ENCODE peak calls at places on chromosomes 7 and 10, in five cellular contexts. J is G401; Q is stimulated activated CD4-positive, alpha-beta T cell treated with anti-CD3 and anti-CD28 coated beads, Interleukin-4, amount 100 ng/mL, for 24 hours; Y is GM04503; G is DMS79. P is an unnamed sample.

GRCh38 chr7:21722371-21722770 is 179.5 kb downstream of the DNAH11 start:
- DNase-seq in J (no peak), Q (no peak), Y (no peak), G (no peak), P (no peak)

GRCh38 chr10:20334559-20334958 is 518.3 kb downstream of the PLXDC2 start:
- DNase-seq in J (no peak), Q (no peak), Y (no peak), G (no peak), P (no peak)

GRCh38 chr10:48273741-48274140 is 755 bp downstream of the FRMPD2 start:
- DNase-seq in J (no peak), Q (no peak), Y (no peak), G (no peak), P (no peak)

GRCh38 chr10:62258926-62259325 is 9.7 kb downstream of the RTKN2 start:
- DNase-seq in J (no peak), Q (no peak), Y (no peak), G (no peak), P (no peak)

GRCh38 chr10:103450201-103450695 is 1.9 kb downstream of the CALHM2 start:
- DNase-seq in J (no peak), Q (no peak), Y (no peak), G (no peak), P (no peak)

GRCh38 chr7:157515342-157516041 is 178.7 kb downstream of the DNAJB6 start:
- DNase-seq in J (no peak), Q (no peak), Y (no peak), G (no peak), P (no peak)

GRCh38 chr7:41930538-41931262 is 227.8 kb upstream of the INHBA start:
- DNase-seq in J (no peak), Q (no peak), Y (no peak), G (no peak), P (no peak)

GRCh38 chr10:86373828-86374227 is 7.2 kb upstream of the GRID1 start:
- DNase-seq in J (no peak), Q (no peak), Y (no peak), G (no peak), P (no peak)

GRCh38 chr10:127149613-127150081 is 46.7 kb downstream of the INSYN2A start:
- DNase-seq in J (no peak), Q (no peak), Y (no peak), G (no peak), P (peak; percentile 10)

GRCh38 chr10:98338896-98339295 is 70.9 kb upstream of the LOXL4 start:
- DNase-seq in J (peak; percentile 8), Q (no peak), Y (no peak), G (no peak), P (no peak)

GRCh38 chr7:1950623-1951523 is 280.8 kb downstream of the ELFN1 start:
- DNase-seq in J (peak; percentile 47), Q (no peak), Y (no peak), G (peak; percentile 14), P (no peak)

GRCh38 chr10:121709674-121710073 is 111.4 kb upstream of the FGFR2 start:
- DNase-seq in J (no peak), Q (no peak), Y (no peak), G (no peak), P (peak; percentile 92)

GRCh38 chr7:114548081-114548480 is 133.5 kb downstream of the FOXP2 start:
- DNase-seq in J (no peak), Q (no peak), Y (no peak), G (no peak), P (no peak)

GRCh38 chr10:89090760-89091455 is 100.3 kb downstream of the FAS start:
- DNase-seq in J (no peak), Q (no peak), Y (peak; percentile 67), G (no peak), P (peak; percentile 64)

GRCh38 chr10:122151121-122151694 is 119.9 kb upstream of the BTBD16 start:
- DNase-seq in J (no peak), Q (no peak), Y (no peak), G (no peak), P (no peak)

GRCh38 chr7:45957721-45958120 is 36.6 kb upstream of the IGFBP3 start:
- DNase-seq in J (no peak), Q (no peak), Y (no peak), G (no peak), P (no peak)

GRCh38 chr10:132508497-132509443 is 28.8 kb upstream of the INPP5A start:
- DNase-seq in J (peak; percentile 36), Q (no peak), Y (no peak), G (no peak), P (no peak)

GRCh38 chr10:124680675-124681074 is 63.5 kb downstream of the FAM53B start:
- DNase-seq in J (no peak), Q (no peak), Y (no peak), G (no peak), P (peak; percentile 32)

GRCh38 chr7:55588976-55589604 is 16.8 kb upstream of the VOPP1 start:
- DNase-seq in J (no peak), Q (no peak), Y (no peak), G (no peak), P (no peak)

GRCh38 chr7:28835800-28836199 is 122.3 kb downstream of the TRIL start:
- DNase-seq in J (no peak), Q (no peak), Y (no peak), G (no peak), P (no peak)

GRCh38 chr7:116232402-116232749 is 22.0 kb downstream of the TES start:
- DNase-seq in J (no peak), Q (no peak), Y (no peak), G (no peak), P (peak; percentile 38)

GRCh38 chr7:16940777-16941176 is 59.0 kb upstream of the AGR3 start:
- DNase-seq in J (no peak), Q (no peak), Y (no peak), G (no peak), P (no peak)

GRCh38 chr7:81534446-81534845 is 235.4 kb downstream of the HGF start:
- DNase-seq in J (no peak), Q (no peak), Y (no peak), G (no peak), P (no peak)

GRCh38 chr7:16905300-16906044 is 23.7 kb upstream of the AGR3 start:
- DNase-seq in J (no peak), Q (no peak), Y (no peak), G (no peak), P (peak; percentile 20)

GRCh38 chr10:49679480-49679893 is at the start of gene C10orf53:
- DNase-seq in J (peak; percentile 74), Q (no peak), Y (no peak), G (no peak), P (peak; percentile 87)

P was measured in cardiac muscle cell.